ENCODE peak calls at places on chromosome 19, in seven cellular contexts. One of them, this sample, is unnamed.

GRCh38 chr19:11168568-11168967 is 13.0 kb upstream of the SPC24 start:
- DNase-seq in breast epithelium: no peak
- DNase-seq in right lobe of liver: no peak
- DNase-seq in tibial artery: peak
- DNase-seq in sigmoid colon: no peak
- DNase-seq in PC-9: peak
- DNase-seq in CD8-positive, alpha-beta memory T cell: no peak
- DNase-seq in this sample: no peak

GRCh38 chr19:4115818-4116385 is 8.0 kb downstream of the MAP2K2 start:
- DNase-seq in CD8-positive, alpha-beta memory T cell: no peak
- DNase-seq in tibial artery: no peak
- DNase-seq in right lobe of liver: no peak
- DNase-seq in sigmoid colon: no peak
- DNase-seq in breast epithelium: no peak
- DNase-seq in PC-9: no peak
- DNase-seq in this sample: no peak

GRCh38 chr19:4933528-4933927 is 24.2 kb downstream of the UHRF1 start:
- DNase-seq in sigmoid colon: no peak
- DNase-seq in tibial artery: no peak
- DNase-seq in breast epithelium: peak
- DNase-seq in PC-9: no peak
- DNase-seq in right lobe of liver: no peak
- DNase-seq in CD8-positive, alpha-beta memory T cell: no peak
- DNase-seq in this sample: no peak

GRCh38 chr19:51272183-51272817 is 21.4 kb downstream of the SIGLECL1 start:
- DNase-seq in breast epithelium: no peak
- DNase-seq in sigmoid colon: no peak
- DNase-seq in PC-9: no peak
- DNase-seq in right lobe of liver: no peak
- DNase-seq in CD8-positive, alpha-beta memory T cell: peak
- DNase-seq in tibial artery: no peak
- DNase-seq in this sample: peak

GRCh38 chr19:23283925-23284324 is 33.7 kb upstream of the ZNF724 start:
- DNase-seq in right lobe of liver: no peak
- DNase-seq in breast epithelium: peak
- DNase-seq in sigmoid colon: no peak
- DNase-seq in PC-9: no peak
- DNase-seq in CD8-positive, alpha-beta memory T cell: peak
- DNase-seq in tibial artery: peak
- DNase-seq in this sample: no peak

GRCh38 chr19:51971624-51972023 is 15.0 kb downstream of the ZNF350 start:
- DNase-seq in tibial artery: no peak
- DNase-seq in CD8-positive, alpha-beta memory T cell: no peak
- DNase-seq in PC-9: no peak
- DNase-seq in right lobe of liver: no peak
- DNase-seq in breast epithelium: no peak
- DNase-seq in sigmoid colon: no peak
- DNase-seq in this sample: no peak

GRCh38 chr19:49019242-49019932 is 2.5 kb upstream of the LHB start:
- DNase-seq in CD8-positive, alpha-beta memory T cell: peak
- DNase-seq in sigmoid colon: no peak
- DNase-seq in breast epithelium: peak
- DNase-seq in tibial artery: no peak
- DNase-seq in right lobe of liver: peak
- DNase-seq in PC-9: peak
- DNase-seq in this sample: no peak

GRCh38 chr19:18896421-18896841 is 473 bp upstream of the CERS1 start:
- DNase-seq in tibial artery: peak
- DNase-seq in sigmoid colon: no peak
- DNase-seq in PC-9: no peak
- DNase-seq in CD8-positive, alpha-beta memory T cell: no peak
- DNase-seq in right lobe of liver: no peak
- DNase-seq in breast epithelium: no peak
- DNase-seq in this sample: no peak

GRCh38 chr19:47863514-47863936 is 4.5 kb downstream of the TPRX2 start:
- DNase-seq in PC-9: peak
- DNase-seq in sigmoid colon: peak
- DNase-seq in breast epithelium: peak
- DNase-seq in right lobe of liver: peak
- DNase-seq in tibial artery: peak
- DNase-seq in CD8-positive, alpha-beta memory T cell: peak
- DNase-seq in this sample: peak

GRCh38 chr19:46924874-46925547 is 64.2 kb downstream of the ARHGAP35 start:
- DNase-seq in breast epithelium: peak
- DNase-seq in tibial artery: no peak
- DNase-seq in CD8-positive, alpha-beta memory T cell: no peak
- DNase-seq in sigmoid colon: no peak
- DNase-seq in PC-9: peak
- DNase-seq in right lobe of liver: peak
- DNase-seq in this sample: no peak

GRCh38 chr19:52665529-52665928 is 27.4 kb upstream of the ZNF83 start:
- DNase-seq in sigmoid colon: no peak
- DNase-seq in tibial artery: no peak
- DNase-seq in right lobe of liver: no peak
- DNase-seq in breast epithelium: no peak
- DNase-seq in PC-9: peak
- DNase-seq in CD8-positive, alpha-beta memory T cell: no peak
- DNase-seq in this sample: no peak

GRCh38 chr19:53424968-53425597 is 6.7 kb upstream of the ZNF761 start:
- DNase-seq in breast epithelium: peak
- DNase-seq in sigmoid colon: peak
- DNase-seq in tibial artery: peak
- DNase-seq in PC-9: peak
- DNase-seq in right lobe of liver: peak
- DNase-seq in CD8-positive, alpha-beta memory T cell: peak
- DNase-seq in this sample: peak

GRCh38 chr19:30225615-30226463 is 146.3 kb upstream of the ZNF536 start:
- DNase-seq in CD8-positive, alpha-beta memory T cell: no peak
- DNase-seq in tibial artery: no peak
- DNase-seq in PC-9: no peak
- DNase-seq in sigmoid colon: peak
- DNase-seq in breast epithelium: no peak
- DNase-seq in right lobe of liver: no peak
- DNase-seq in this sample: no peak

GRCh38 chr19:33201473-33201872 is 7.3 kb downstream of the LRP3 start:
- DNase-seq in PC-9: no peak
- DNase-seq in sigmoid colon: no peak
- DNase-seq in breast epithelium: no peak
- DNase-seq in tibial artery: no peak
- DNase-seq in right lobe of liver: no peak
- DNase-seq in CD8-positive, alpha-beta memory T cell: no peak
- DNase-seq in this sample: no peak

GRCh38 chr19:31648347-31648746 is 299.1 kb upstream of the TSHZ3 start:
- DNase-seq in breast epithelium: no peak
- DNase-seq in right lobe of liver: no peak
- DNase-seq in PC-9: no peak
- DNase-seq in CD8-positive, alpha-beta memory T cell: no peak
- DNase-seq in sigmoid colon: no peak
- DNase-seq in tibial artery: no peak
- DNase-seq in this sample: no peak

DNA sequence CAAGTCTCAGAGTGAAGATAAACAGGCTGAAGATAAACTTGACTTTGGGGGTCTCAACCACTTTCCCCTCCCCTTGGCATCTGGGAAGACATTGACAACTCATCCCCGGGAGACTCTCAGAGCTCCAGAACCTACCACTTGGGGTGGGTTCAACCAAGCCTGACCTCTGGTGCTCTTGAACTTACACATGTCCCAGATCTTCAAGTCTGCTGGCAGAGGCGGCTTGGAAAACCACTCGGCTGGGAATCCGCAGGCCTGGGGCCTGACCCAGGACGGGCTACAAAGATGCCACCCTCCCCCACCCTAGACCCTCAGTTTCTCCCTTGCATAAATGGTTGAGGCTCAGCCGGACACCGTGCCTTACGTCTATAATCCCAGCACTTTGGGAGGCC is 512 bp downstream of the LRRC8E start:
- DNase-seq in right lobe of liver: no peak
- DNase-seq in breast epithelium: no peak
- DNase-seq in tibial artery: no peak
- DNase-seq in CD8-positive, alpha-beta memory T cell: no peak
- DNase-seq in sigmoid colon: no peak
- DNase-seq in PC-9: no peak
- DNase-seq in this sample: no peak
- H3K27ac ChIP-seq in right lobe of liver: no peak
- H3K27ac ChIP-seq in breast epithelium: peak
- H3K27ac ChIP-seq in tibial artery: no peak
- H3K27ac ChIP-seq in CD8-positive, alpha-beta memory T cell: no peak
- H3K27ac ChIP-seq in sigmoid colon: no peak
- H3K27ac ChIP-seq in PC-9: no peak
- H3K27ac ChIP-seq in this sample: no peak

GRCh38 chr19:2494084-2494446 is 18.1 kb downstream of the GADD45B start:
- DNase-seq in sigmoid colon: no peak
- DNase-seq in CD8-positive, alpha-beta memory T cell: no peak
- DNase-seq in right lobe of liver: no peak
- DNase-seq in PC-9: no peak
- DNase-seq in tibial artery: no peak
- DNase-seq in breast epithelium: no peak
- DNase-seq in this sample: no peak

GRCh38 chr19:2494447-2495129 is 18.7 kb downstream of the GADD45B start:
- DNase-seq in sigmoid colon: peak
- DNase-seq in breast epithelium: peak
- DNase-seq in CD8-positive, alpha-beta memory T cell: peak
- DNase-seq in tibial artery: peak
- DNase-seq in right lobe of liver: peak
- DNase-seq in PC-9: peak
- DNase-seq in this sample: peak

GRCh38 chr19:2497186-2497585 is 21.3 kb downstream of the GADD45B start:
- DNase-seq in right lobe of liver: no peak
- DNase-seq in sigmoid colon: no peak
- DNase-seq in PC-9: no peak
- DNase-seq in breast epithelium: no peak
- DNase-seq in CD8-positive, alpha-beta memory T cell: no peak
- DNase-seq in tibial artery: no peak
- DNase-seq in this sample: no peak

GRCh38 chr19:2495651-2496316 is 19.9 kb downstream of the GADD45B start:
- DNase-seq in PC-9: no peak
- DNase-seq in tibial artery: peak
- DNase-seq in sigmoid colon: peak
- DNase-seq in right lobe of liver: no peak
- DNase-seq in CD8-positive, alpha-beta memory T cell: no peak
- DNase-seq in breast epithelium: peak
- DNase-seq in this sample: no peak

DNA sequence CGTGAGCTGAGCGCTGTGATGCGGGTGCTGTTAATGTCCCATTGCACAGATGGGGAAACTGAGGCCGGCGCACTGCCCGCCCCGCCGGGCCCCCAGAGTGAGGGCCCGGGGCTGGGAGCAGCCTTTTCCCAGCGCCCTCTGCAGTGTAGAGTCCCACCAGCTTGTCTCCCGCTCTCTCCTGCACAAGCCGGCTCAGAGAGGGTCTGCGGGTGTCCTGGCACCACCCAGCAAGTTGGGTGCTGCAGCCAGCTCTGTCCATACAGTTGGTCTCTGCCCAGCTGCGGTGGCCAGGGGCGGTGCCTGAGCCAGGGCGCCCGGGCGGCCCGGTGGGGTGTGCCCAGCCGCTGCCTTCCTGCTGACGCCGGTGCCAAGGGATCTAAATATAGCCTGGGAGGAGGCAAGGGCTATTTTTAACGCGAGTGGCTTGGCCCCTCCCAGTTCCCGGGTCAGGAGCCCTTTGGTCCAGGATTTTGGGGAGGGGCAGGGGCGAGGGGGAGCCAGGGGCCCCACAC is 19.3 kb downstream of the GADD45B start:
- DNase-seq in right lobe of liver: peak
- DNase-seq in CD8-positive, alpha-beta memory T cell: peak
- DNase-seq in breast epithelium: peak
- DNase-seq in PC-9: peak
- DNase-seq in sigmoid colon: peak
- DNase-seq in tibial artery: peak
- DNase-seq in this sample: peak
- H3K27ac ChIP-seq in right lobe of liver: peak
- H3K27ac ChIP-seq in CD8-positive, alpha-beta memory T cell: peak
- H3K27ac ChIP-seq in breast epithelium: peak
- H3K27ac ChIP-seq in PC-9: peak
- H3K27ac ChIP-seq in sigmoid colon: peak
- H3K27ac ChIP-seq in tibial artery: peak
- H3K27ac ChIP-seq in this sample: peak

DNA sequence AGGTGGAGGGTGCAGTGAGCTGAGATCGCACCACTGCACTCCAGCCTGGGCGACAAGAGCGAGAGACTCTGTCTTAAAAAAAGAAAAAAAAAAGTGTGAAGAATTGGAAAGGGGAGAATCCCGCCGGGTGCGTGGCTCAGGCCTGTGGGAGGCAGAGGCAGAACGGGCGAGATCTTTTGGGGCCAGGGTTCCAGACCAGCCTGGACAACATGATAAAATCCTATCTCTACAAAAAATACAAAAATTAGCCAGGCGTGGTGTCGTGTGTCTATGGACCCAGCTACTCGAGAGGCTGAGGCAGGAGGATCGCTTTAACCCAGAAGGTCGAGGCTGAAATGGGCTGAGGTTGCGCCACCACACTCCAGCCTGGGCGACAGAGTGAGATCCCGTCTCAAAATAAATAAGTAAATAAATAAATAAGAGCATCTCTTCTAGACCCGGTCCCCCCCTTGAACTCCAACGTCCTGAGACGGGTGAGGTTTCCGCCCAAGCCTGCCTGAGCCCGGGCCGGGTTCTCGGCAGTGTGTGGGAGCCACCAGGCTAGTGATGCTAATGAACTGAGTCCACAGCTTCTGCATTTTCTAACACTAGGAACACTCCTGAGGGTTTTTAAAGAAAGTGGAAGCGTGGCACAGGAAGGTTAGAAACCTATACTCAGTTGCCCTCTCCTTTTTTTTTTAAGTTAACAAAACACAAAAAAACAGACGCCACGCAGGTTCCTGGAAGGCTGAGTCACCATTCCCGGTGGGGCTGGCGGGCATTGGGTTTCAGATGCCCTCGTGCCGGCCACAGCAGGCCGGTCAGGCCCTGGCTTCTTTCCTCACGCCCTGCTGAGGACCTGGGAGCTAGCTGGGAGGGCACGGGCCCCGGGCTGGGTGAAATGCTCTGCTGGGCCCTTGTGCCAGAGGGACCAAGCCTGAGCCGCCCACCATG is 22.1 kb downstream of the GPX4 start:
- DNase-seq in right lobe of liver: no peak
- DNase-seq in breast epithelium: no peak
- DNase-seq in CD8-positive, alpha-beta memory T cell: no peak
- DNase-seq in sigmoid colon: no peak
- DNase-seq in tibial artery: no peak
- DNase-seq in PC-9: no peak
- DNase-seq in this sample: no peak
- H3K27ac ChIP-seq in right lobe of liver: no peak
- H3K27ac ChIP-seq in breast epithelium: peak
- H3K27ac ChIP-seq in CD8-positive, alpha-beta memory T cell: no peak
- H3K27ac ChIP-seq in sigmoid colon: peak
- H3K27ac ChIP-seq in tibial artery: peak
- H3K27ac ChIP-seq in PC-9: no peak
- H3K27ac ChIP-seq in this sample: no peak

DNA sequence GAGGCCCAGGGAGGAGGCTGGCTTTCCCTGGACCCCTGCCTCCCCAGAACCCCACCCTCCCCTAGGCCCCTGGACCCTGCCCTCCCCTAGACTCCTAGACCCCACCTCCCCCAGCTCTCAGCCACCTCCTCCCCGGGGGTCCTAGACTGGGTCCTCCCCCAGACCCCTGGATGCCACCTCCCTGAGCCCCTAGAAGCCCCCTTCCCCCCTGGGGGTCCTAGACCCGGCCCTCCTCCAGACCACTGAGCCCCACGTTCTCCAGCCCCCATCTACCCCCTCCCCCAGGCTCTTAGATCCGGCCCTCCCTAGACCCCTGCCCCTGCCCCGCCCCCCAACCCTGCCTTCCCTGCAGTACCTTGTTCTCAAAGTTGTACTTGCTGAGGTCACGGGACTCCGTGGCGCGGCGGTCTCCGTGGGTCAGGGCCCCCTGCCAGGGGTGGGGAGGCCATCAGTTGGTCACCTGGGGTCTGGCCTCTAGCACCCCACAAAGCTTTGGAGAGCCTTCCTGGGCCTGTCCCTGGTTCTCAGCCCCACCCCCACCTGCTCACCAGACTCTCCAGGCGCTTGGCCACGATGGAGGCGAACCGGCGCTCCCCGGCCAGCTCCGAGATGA is 8.0 kb downstream of the GPX4 start:
- DNase-seq in right lobe of liver: no peak
- DNase-seq in sigmoid colon: no peak
- DNase-seq in CD8-positive, alpha-beta memory T cell: no peak
- DNase-seq in tibial artery: no peak
- DNase-seq in PC-9: no peak
- DNase-seq in breast epithelium: no peak
- DNase-seq in this sample: no peak
- H3K27ac ChIP-seq in right lobe of liver: no peak
- H3K27ac ChIP-seq in sigmoid colon: peak
- H3K27ac ChIP-seq in CD8-positive, alpha-beta memory T cell: no peak
- H3K27ac ChIP-seq in tibial artery: peak
- H3K27ac ChIP-seq in PC-9: no peak
- H3K27ac ChIP-seq in breast epithelium: peak
- H3K27ac ChIP-seq in this sample: peak